ENCODE peak calls at places on chromosomes 12 and 14, in eight cellular contexts. I is CD8-positive, alpha-beta T cell; J is GM23338; H is IMR-90; D is CD8-positive, alpha-beta memory T cell; T is fibroblast of lung; W is gastrocnemius medialis; Z is testis. N is an unnamed sample. For H3K4me1, the result is how much of the 10 kb centered on the place peaks cover.

GRCh38 chr12:111204684-111205305 is 164.1 kb downstream of the PHETA1 start:
- DNase-seq in J (no peak), T (no peak), D (no peak), Z (no peak), H (no peak), I (no peak), W (no peak), N (no peak)

GRCh38 chr14:20346713-20347112 is 3.3 kb downstream of the PARP2 start:
- DNase-seq in D (no peak), W (no peak), H (no peak), J (no peak), Z (no peak), I (no peak), T (no peak), N (no peak)

GRCh38 chr14:22190411-22191191 is 398.4 kb downstream of the DAD1 start:
- DNase-seq in W (no peak), I (no peak), H (peak), D (no peak), Z (no peak), J (no peak), T (peak), N (peak)

GRCh38 chr14:41350476-41350875 is 256.2 kb upstream of the LRFN5 start:
- DNase-seq in T (no peak), I (no peak), D (no peak), H (no peak), W (no peak), Z (no peak), J (no peak), N (no peak)

GRCh38 chr12:104863549-104863948 is 94.5 kb downstream of the SLC41A2 start:
- DNase-seq in Z (no peak), D (no peak), T (peak), W (no peak), H (peak), I (no peak), J (no peak), N (no peak)

GRCh38 chr12:1326258-1326657 is 268.1 kb downstream of the FBXL14 start:
- DNase-seq in Z (no peak), W (no peak), J (no peak), H (no peak), D (no peak), T (no peak), I (no peak), N (no peak)

GRCh38 chr14:67416810-67417209 is 4.8 kb upstream of the PLEK2 start:
- DNase-seq in T (no peak), Z (no peak), I (no peak), H (no peak), D (no peak), W (no peak), J (no peak), N (no peak)

GRCh38 chr14:70809238-70810214 is at the start of gene MAP3K9:
- DNase-seq in W (peak), J (peak), Z (peak), I (peak), T (peak), D (peak), H (peak), N (peak)

GRCh38 chr14:104445832-104446381 is 133.7 kb upstream of the C14orf180 start:
- DNase-seq in J (no peak), D (no peak), W (no peak), Z (no peak), I (no peak), T (no peak), H (no peak), N (no peak)

GRCh38 chr14:31559939-31560338 is 1.3 kb upstream of the NUBPL start:
- DNase-seq in Z (no peak), T (no peak), H (no peak), W (no peak), D (peak), J (no peak), I (no peak), N (no peak)

GRCh38 chr12:94725375-94726168 is 75.2 kb upstream of the TMCC3 start:
- DNase-seq in H (peak), D (no peak), J (peak), Z (no peak), I (no peak), T (peak), W (peak), N (peak)

GRCh38 chr12:46318037-46318436 is 49.2 kb upstream of the SLC38A1 start:
- DNase-seq in J (no peak), I (no peak), D (no peak), H (no peak), W (no peak), T (no peak), Z (no peak), N (no peak)

GRCh38 chr12:1474059-1474537 is 120.3 kb downstream of the FBXL14 start:
- DNase-seq in I (no peak), J (peak), T (peak), D (no peak), H (peak), Z (no peak), W (no peak), N (peak)

GRCh38 chr12:51590347-51591019 is 550 bp upstream of the SCN8A start:
- DNase-seq in W (no peak), Z (peak), T (peak), D (peak), I (peak), J (peak), H (peak), N (peak)

GRCh38 chr12:76634074-76634570 is 74.6 kb upstream of the OSBPL8 start:
- DNase-seq in D (no peak), J (peak), W (no peak), Z (no peak), T (no peak), I (no peak), H (no peak), N (no peak)

GRCh38 chr14:98293527-98293926 is 978.5 kb downstream of the BCL11B start:
- DNase-seq in H (no peak), J (no peak), T (peak), D (no peak), W (no peak), I (no peak), Z (no peak), N (no peak)

GRCh38 chr12:69252033-69252432 is 12.7 kb downstream of the CPSF6 start:
- DNase-seq in T (peak), H (no peak), D (no peak), W (no peak), I (no peak), Z (no peak), J (no peak), N (no peak)

GRCh38 chr12:106428379-106428778 is 70.8 kb downstream of the POLR3B start:
- DNase-seq in J (no peak), W (peak), D (no peak), I (no peak), T (peak), Z (peak), H (peak), N (no peak)

GRCh38 chr12:3595721-3596120 is 104.7 kb downstream of the PRMT8 start:
- DNase-seq in J (no peak), T (no peak), H (no peak), I (no peak), Z (no peak), D (no peak), W (no peak), N (no peak)

GRCh38 chr14:60756847-60757246 is 22.3 kb downstream of the MNAT1 start:
- DNase-seq in T (no peak), D (no peak), I (no peak), H (peak), J (no peak), Z (no peak), W (no peak), N (no peak)

GRCh38 chr12:45914090-45914489 is 76.3 kb downstream of the SCAF11 start:
- DNase-seq in J (peak), D (no peak), T (peak), H (peak), W (no peak), I (no peak), Z (no peak), N (peak)

DNA sequence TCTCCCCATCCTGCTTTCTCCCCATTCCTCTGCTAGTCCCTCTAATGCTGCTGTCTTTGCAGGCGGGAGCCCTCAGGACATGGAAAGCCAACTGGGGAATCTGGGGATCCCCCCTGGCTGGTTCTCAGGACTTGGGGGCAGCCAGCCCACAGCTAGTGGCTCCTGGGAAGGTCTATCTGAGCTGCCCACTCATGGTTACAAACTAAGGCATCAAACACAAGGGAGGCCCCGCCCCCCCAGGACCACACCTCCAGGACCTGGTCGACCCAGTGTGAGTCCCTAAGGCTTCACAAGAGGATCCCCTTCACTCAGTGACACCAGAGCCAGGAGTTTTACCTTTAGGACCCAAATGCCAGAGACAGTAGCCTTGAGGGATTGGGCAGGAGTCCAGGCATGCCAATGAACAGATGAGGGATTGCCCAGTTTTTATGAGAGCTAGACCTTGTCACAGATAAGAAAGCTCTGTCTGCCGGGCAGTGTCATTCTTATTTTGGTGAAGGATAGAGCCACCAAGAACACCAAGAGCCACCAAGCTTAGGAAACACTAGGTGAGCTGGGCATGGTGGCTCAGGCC is 8.0 kb upstream of the CPNE6 start:
- DNase-seq in Z (no peak), T (no peak), W (no peak), J (no peak), H (no peak), I (no peak), D (no peak), N (no peak)
- H3K4me1 ChIP-seq in Z (under half), T (under half), W (under half), J (under half), H (under half), I (under half), D (under half), N (under half)

DNA sequence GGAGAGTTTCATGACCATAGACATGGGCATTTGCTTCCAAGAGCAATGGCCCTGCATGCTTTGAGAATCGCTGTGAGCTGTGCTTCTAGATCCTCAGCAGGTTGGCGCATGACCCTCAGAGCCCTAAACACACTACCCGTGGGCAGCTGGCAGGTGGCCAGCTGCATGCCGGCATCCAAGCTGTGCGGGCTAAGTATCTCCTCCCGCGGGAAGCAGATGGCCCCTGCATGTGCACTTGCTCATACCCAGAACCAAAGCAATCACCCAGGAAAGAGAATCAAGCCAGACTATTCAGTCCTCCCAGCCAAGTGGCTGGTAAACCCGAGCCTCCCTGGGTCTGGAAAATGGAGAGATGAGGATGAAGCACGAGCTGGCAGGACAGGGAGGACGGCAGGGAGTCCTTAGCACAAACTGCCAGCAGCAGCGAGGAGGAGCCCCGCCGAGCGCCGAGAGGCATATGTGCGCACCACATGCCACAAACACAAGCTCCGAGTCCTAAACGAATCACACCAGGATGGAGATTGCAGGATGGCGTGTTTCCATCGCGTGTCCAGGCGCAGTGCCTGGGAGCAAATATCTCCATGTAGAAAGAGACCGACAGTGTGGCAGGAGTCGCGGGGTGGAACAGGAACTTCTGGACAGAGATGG is 139.7 kb downstream of the RIMBP2 start:
- DNase-seq in J (no peak), I (no peak), T (no peak), H (no peak), Z (no peak), W (no peak), D (no peak), N (no peak)
- H3K4me1 ChIP-seq in J (under half), I (under half), T (under half), H (under half), Z (under half), W (under half), D (under half), N (under half)

DNA sequence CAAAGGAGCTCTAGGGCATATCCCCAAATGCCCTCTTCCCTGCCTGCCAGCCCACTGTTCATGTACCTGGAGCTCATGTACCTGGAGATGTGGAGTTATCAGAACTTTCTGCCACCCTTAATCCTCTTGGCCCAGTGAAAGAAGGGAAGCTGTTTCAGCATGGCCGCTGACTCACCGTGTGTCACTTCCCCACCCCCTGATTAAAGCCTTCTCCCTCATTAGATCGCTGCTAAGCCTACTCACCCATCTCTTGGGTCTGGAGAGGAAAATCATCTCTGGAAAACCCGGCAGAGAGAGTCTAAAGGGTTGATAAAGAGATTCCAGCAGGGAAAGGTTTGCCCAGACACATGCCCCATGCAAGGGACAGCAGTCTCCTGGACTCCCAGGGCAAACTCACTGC is 4.5 kb upstream of the LTBP2 start:
- DNase-seq in J (no peak), H (peak), T (peak), I (no peak), D (no peak), W (no peak), Z (no peak), N (peak)
- H3K4me1 ChIP-seq in J (under half), H (under half), T (half or more), I (half or more), D (under half), W (under half), Z (under half), N (under half)

GRCh38 chr12:57238854-57239554 is 9.5 kb downstream of the SHMT2 start:
- DNase-seq in Z (peak), W (peak), J (peak), T (peak), H (peak), D (peak), I (peak), N (peak)
- H3K4me1 ChIP-seq in Z (under half), W (under half), J (half or more), T (under half), H (under half), D (half or more), I (half or more), N (half or more)

GRCh38 chr12:14950982-14951746 is 10.2 kb downstream of the ARHGDIB start:
- DNase-seq in T (peak), I (no peak), D (no peak), Z (no peak), J (peak), W (no peak), H (no peak), N (peak)
- H3K4me1 ChIP-seq in T (under half), I (half or more), D (half or more), Z (under half), J (under half), W (under half), H (under half), N (under half)

GRCh38 chr12:123998344-123998941 is 25.4 kb downstream of the ZNF664 start:
- DNase-seq in D (no peak), H (peak), J (no peak), I (no peak), Z (no peak), W (no peak), T (no peak), N (no peak)
- H3K4me1 ChIP-seq in D (under half), H (under half), J (under half), I (under half), Z (under half), W (under half), T (under half), N (under half)

GRCh38 chr12:116799955-116800354 is 61.8 kb downstream of the RNFT2 start:
- DNase-seq in J (no peak), Z (no peak), T (no peak), W (no peak), D (no peak), I (no peak), H (no peak), N (no peak)
- H3K4me1 ChIP-seq in J (under half), Z (under half), T (under half), W (under half), D (under half), I (under half), H (under half), N (under half)

DNA sequence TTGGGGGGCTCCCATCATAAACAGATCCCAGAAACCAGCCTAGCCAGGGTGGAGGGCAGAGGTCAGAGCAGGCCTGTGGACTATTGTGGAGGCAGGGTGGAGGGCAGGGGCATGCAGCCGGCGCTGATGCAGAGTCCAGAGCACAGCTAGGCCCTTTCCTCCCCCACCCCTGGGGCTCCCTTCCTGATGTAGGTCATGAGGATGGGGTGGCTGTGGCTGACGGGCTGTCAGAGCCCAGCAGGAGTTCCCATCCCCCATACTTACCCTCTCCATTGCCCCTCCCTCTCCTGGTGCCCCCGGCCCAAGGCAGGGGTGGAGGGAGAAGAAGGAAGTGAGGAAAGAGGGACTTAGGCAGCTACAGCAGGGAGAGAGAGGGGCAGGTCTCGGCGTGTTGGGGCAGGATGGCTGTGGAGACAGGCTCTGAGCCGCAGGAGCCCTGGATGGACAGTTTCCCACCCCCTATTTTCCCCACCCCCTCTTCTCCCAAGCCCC is 5.7 kb upstream of the ZNF385A start:
- DNase-seq in T (no peak), Z (no peak), I (no peak), D (no peak), H (no peak), J (peak), W (no peak), N (no peak)
- H3K4me1 ChIP-seq in T (under half), Z (under half), I (under half), D (under half), H (under half), J (half or more), W (under half), N (under half)

GRCh38 chr14:77069551-77069950 is 28.5 kb upstream of the CIPC start:
- DNase-seq in H (no peak), W (no peak), J (no peak), T (no peak), Z (no peak), I (no peak), D (no peak), N (no peak)
- H3K4me1 ChIP-seq in H (under half), W (under half), J (under half), T (under half), Z (under half), I (under half), D (under half), N (under half)

N was measured in hepatocyte.